ENCODE peak calls at places on chromosomes 12 and 14, in four cellular contexts. W, N, M and R are unnamed samples.

GRCh38 chr12:68331500-68331868 is 678 bp downstream of the MDM1 start:
- DNase-seq in M (no peak), W (no peak), N (no peak), R (no peak)

GRCh38 chr14:57212919-57213318 is 55.8 kb downstream of the EXOC5 start:
- DNase-seq in W (no peak), N (no peak), M (no peak), R (no peak)

GRCh38 chr12:104464899-104465298 is 8.2 kb downstream of the CHST11 start:
- DNase-seq in M (no peak), N (no peak), W (no peak), R (no peak)

GRCh38 chr12:52657305-52657902 is 5.4 kb upstream of the KRT2 start:
- DNase-seq in N (no peak), W (no peak), M (no peak), R (no peak)

GRCh38 chr12:81976661-81977060 is 217.5 kb upstream of the PPFIA2 start:
- DNase-seq in W (no peak), N (no peak), M (no peak), R (no peak)

GRCh38 chr12:3030821-3031415 is 46.3 kb upstream of the TSPAN9 start:
- DNase-seq in M (no peak), W (no peak), N (no peak), R (no peak)

GRCh38 chr12:22978962-22979361 is 354.0 kb downstream of the ETNK1 start:
- DNase-seq in W (no peak), M (no peak), N (no peak), R (no peak)

GRCh38 chr14:75147423-75148071 is 20.7 kb upstream of the NEK9 start:
- DNase-seq in W (peak; percentile 73), N (no peak), M (no peak), R (peak; percentile 74)

GRCh38 chr12:117060236-117060926 is 38.8 kb downstream of the TESC start:
- DNase-seq in N (no peak), M (no peak), W (no peak), R (no peak)

GRCh38 chr12:48997719-48998496 is 1.3 kb downstream of the DDN start:
- DNase-seq in N (no peak), W (no peak), M (no peak), R (peak; percentile 34)

GRCh38 chr14:61176686-61177085 is 104.5 kb downstream of the TMEM30B start:
- DNase-seq in M (no peak), W (no peak), N (no peak), R (no peak)

GRCh38 chr12:29711381-29711780 is 72.4 kb downstream of the TMTC1 start:
- DNase-seq in M (no peak), W (no peak), N (no peak), R (no peak)

GRCh38 chr14:59202031-59202430 is 13.6 kb downstream of the DAAM1 start:
- DNase-seq in W (no peak), M (no peak), N (no peak), R (no peak)

GRCh38 chr14:57462551-57462950 is 31.1 kb downstream of the CCDC198 start:
- DNase-seq in N (no peak), M (no peak), W (no peak), R (no peak)

GRCh38 chr12:46430340-46430948 is 57.9 kb upstream of the SLC38A2 start:
- DNase-seq in M (no peak), W (no peak), N (peak; percentile 6), R (peak; percentile 16)

GRCh38 chr12:130013771-130014484 is 110.1 kb upstream of the TMEM132D start:
- DNase-seq in M (no peak), W (peak; percentile 6), N (peak; percentile 10), R (no peak)

GRCh38 chr14:80464531-80465149 is 253.3 kb upstream of the DIO2 start:
- DNase-seq in N (no peak), W (no peak), M (no peak), R (no peak)

GRCh38 chr12:95551305-95551704 is at the start of gene USP44:
- DNase-seq in N (no peak), W (no peak), M (no peak), R (no peak)

GRCh38 chr14:65096323-65097089 is 5.8 kb downstream of the MAX start:
- DNase-seq in W (no peak), N (no peak), M (no peak), R (peak; percentile 31)

GRCh38 chr12:23005387-23005786 is 380.4 kb downstream of the ETNK1 start:
- DNase-seq in M (no peak), W (no peak), N (no peak), R (no peak)

GRCh38 chr14:50060871-50061663 is 55.3 kb downstream of the VCPKMT start:
- DNase-seq in M (no peak), W (no peak), N (peak; percentile 49), R (no peak)